ENCODE peak calls at places on chromosomes 6 and 20, in five cellular contexts. B, V, L, F and R are unnamed samples.

GRCh38 chr6:127554435-127555006 is 22.5 kb upstream of the C6orf58 start:
- DNase-seq in B (peak), V (no peak), L (peak), F (peak), R (no peak)

GRCh38 chr6:29624520-29624961 is 8.4 kb downstream of the GABBR1 start:
- DNase-seq in B (no peak), V (no peak), L (no peak), F (peak), R (no peak)

GRCh38 chr20:17797579-17797978 is 97.8 kb downstream of the BANF2 start:
- DNase-seq in B (no peak), V (no peak), L (no peak), F (no peak), R (no peak)

GRCh38 chr6:52994031-52994788 is 874 bp downstream of the GSTA4 start:
- DNase-seq in B (peak), V (no peak), L (no peak), F (peak), R (no peak)

GRCh38 chr6:15623282-15624116 is 39.3 kb downstream of the DTNBP1 start:
- DNase-seq in B (peak), V (no peak), L (no peak), F (no peak), R (no peak)

GRCh38 chr20:36929290-36929689 is 22.2 kb downstream of the SAMHD1 start:
- DNase-seq in B (peak), V (peak), L (no peak), F (no peak), R (no peak)

GRCh38 chr6:141809901-141810300 is 322.8 kb upstream of the GJE1 start:
- DNase-seq in B (no peak), V (no peak), L (no peak), F (no peak), R (no peak)

GRCh38 chr6:72740135-72740534 is 118.3 kb downstream of the KCNQ5 start:
- DNase-seq in B (no peak), V (no peak), L (peak), F (no peak), R (no peak)

GRCh38 chr20:50270569-50270968 is 79.9 kb downstream of the CEBPB start:
- DNase-seq in B (no peak), V (no peak), L (no peak), F (no peak), R (no peak)

GRCh38 chr6:7763896-7764295 is 38.0 kb downstream of the BMP6 start:
- DNase-seq in B (no peak), V (no peak), L (no peak), F (no peak), R (no peak)

GRCh38 chr6:7762758-7763157 is 36.9 kb downstream of the BMP6 start:
- DNase-seq in B (no peak), V (no peak), L (no peak), F (no peak), R (no peak)

GRCh38 chr6:7770111-7770510 is 44.2 kb downstream of the BMP6 start:
- DNase-seq in B (peak), V (no peak), L (no peak), F (no peak), R (peak)

GRCh38 chr6:7769702-7770101 is 43.8 kb downstream of the BMP6 start:
- DNase-seq in B (peak), V (no peak), L (no peak), F (no peak), R (no peak)

DNA sequence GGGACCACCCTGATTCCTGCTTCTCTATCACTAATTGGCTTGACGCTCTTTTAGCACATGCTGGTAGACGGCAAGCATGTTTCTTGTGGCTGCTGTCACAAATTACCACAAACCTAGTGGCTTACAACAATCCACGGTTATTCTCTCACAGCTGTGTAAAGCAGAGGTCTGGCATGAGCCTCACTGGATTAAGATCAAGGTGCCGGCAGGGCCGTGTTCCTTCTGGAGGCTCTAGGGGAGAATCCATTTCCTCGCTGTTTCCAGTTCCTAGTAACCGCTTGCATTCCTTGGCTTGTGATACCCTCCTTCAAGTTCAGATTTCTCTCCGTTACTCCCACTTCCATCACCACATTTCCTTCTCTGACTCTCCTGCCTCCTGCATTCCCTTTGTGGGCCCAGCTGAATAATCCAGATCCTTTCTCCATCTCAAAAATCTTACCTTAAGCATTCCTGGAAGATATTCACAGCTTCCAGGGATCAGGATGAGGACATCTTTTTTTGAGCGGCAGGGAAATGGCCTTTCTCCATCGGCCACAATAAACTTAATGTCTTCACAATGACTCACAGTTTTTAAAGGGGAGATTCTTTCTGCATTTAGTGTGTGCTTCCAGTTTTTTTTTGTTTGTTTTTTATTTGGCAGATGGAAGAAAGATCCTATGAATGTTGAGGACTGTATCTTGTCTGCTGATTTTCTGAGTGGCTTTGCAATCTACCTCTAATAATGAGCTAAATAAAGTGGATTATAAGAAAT is 39.9 kb downstream of the BMP6 start:
- DNase-seq in B (peak), V (no peak), L (no peak), F (no peak), R (no peak)
- TF ChIP-seq CTCF in B (no peak), V (no peak), L (no peak), F (no peak), R (no peak)

GRCh38 chr6:5766260-5766659 is 240.5 kb downstream of the NRN1 start:
- DNase-seq in B (no peak), V (no peak), L (no peak), F (no peak), R (no peak)
- TF ChIP-seq CTCF in B (no peak), V (no peak), L (no peak), F (no peak), R (peak)

GRCh38 chr6:156026543-156027268 is 571.1 kb upstream of the NOX3 start:
- DNase-seq in B (peak), V (no peak), L (no peak), F (no peak), R (no peak)

GRCh38 chr6:156031516-156031915 is 575.9 kb upstream of the NOX3 start:
- DNase-seq in B (no peak), V (no peak), L (no peak), F (no peak), R (no peak)

GRCh38 chr6:156029296-156029985 is 573.8 kb upstream of the NOX3 start:
- DNase-seq in B (no peak), V (no peak), L (no peak), F (no peak), R (no peak)

GRCh38 chr6:156030053-156030452 is 574.4 kb upstream of the NOX3 start:
- DNase-seq in B (no peak), V (no peak), L (no peak), F (no peak), R (no peak)

GRCh38 chr6:156028310-156029131 is 572.9 kb upstream of the NOX3 start:
- DNase-seq in B (no peak), V (no peak), L (no peak), F (no peak), R (no peak)
- TF ChIP-seq CTCF in B (no peak), V (no peak), L (no peak), F (no peak), R (no peak)

DNA sequence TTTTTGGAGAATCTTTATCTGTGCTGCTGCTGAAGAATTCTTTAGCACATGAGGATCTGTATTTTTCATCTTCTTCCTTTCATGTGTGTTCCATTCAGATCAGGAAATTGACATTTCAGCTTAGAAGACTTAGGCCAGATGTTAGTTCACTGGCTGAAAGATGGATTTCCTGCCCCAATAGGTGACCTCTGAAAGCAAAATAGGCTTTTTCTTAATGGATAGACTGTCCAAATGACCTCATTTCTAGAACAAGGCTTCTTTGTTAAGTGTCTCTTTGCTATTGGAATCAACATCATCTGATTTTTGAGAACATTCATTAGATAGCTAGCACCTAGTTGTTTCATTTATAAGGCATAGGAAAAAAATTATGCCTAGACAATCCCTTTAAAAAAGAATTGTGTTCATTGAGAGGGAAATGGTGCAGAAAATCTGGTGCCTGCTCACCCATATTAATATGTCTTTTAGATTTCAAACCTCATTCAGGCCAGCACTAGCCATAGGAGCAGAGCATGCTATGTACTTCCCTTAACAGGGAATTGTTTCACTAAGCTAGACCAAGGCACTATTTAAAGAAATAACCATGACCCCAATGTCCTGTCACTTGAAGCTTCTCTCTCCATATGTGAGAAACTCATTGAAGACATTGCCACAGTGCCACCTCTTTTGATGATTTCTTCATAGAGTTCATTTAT is 13.6 kb upstream of the SASH1 start:
- DNase-seq in B (no peak), V (no peak), L (no peak), F (no peak), R (no peak)
- TF ChIP-seq CTCF in B (no peak), V (no peak), L (no peak), F (no peak), R (no peak)

GRCh38 chr6:14397518-14397901 is 279.9 kb downstream of the CD83 start:
- DNase-seq in B (no peak), V (no peak), L (no peak), F (no peak), R (no peak)
- TF ChIP-seq CTCF in B (no peak), V (no peak), L (no peak), F (no peak), R (no peak)

DNA sequence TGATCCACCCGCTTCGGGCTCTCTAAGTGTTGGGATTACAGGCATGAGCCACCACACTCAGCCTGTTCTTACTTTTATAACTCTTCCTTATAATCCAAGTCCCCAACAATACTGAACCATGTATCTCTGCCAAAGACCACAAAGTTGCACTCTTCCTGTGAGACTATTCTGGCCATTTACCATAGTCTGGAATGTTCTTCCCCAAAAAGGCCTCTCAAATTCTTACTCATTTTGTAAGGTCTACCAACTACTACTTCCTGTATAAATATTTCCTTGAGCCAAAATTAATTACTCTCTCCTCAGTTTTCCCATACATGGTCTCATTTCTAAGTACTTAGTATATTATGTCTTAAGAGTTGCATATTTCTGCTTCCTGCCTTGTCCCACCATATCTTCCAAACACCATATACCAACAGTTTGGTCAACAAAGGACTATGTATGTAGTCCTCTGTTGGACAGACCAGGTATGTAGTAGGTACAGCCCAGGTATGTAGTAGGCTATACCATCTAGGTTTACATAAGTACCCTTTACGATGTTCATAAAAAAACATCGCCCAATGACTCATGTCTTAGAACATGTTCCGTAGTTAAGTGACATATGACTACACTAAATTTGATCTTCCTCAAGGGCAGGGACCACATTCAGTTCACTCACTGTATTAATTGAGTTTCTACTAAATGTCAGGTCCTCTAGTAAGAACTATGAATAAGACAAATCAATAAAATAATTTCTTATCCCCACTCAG is 22.0 kb downstream of the RANBP9 start:
- DNase-seq in B (no peak), V (no peak), L (no peak), F (no peak), R (no peak)
- TF ChIP-seq CTCF in B (no peak), V (no peak), L (no peak), F (no peak), R (no peak)

GRCh38 chr6:106161475-106161874 is 75.3 kb downstream of the PRDM1 start:
- DNase-seq in B (no peak), V (no peak), L (no peak), F (no peak), R (no peak)

GRCh38 chr6:106161893-106162292 is 75.8 kb downstream of the PRDM1 start:
- DNase-seq in B (no peak), V (no peak), L (no peak), F (no peak), R (no peak)

GRCh38 chr6:106163966-106164877 is 78.1 kb downstream of the PRDM1 start:
- DNase-seq in B (peak), V (peak), L (peak), F (no peak), R (no peak)

GRCh38 chr6:106162926-106163325 is 76.8 kb downstream of the PRDM1 start:
- DNase-seq in B (no peak), V (no peak), L (no peak), F (no peak), R (no peak)

DNA sequence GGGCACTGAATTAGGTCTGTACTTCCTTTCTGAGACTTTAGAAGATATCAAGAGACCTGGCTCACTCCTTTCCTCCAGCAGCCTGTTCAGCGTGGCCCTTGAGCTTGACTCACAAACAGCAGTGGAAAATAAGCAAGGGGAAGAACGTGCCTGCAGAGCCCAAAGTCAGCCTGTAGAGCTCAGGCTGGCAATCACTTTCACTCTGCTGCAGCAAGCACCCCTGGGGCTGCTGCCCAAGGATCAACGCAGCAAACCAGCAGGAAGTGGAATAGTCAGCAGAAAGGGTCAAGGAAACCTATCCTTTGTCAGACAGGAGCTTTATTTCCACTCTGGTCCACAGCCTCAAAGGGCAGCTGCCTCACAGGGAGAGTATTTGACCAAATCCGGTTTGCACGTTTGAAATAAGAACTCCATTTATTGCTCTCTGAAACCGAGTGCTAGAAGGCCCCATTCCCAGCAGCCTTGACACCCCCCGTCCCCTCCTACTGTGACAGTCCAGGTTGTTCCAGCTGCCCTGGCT is 77.4 kb downstream of the PRDM1 start:
- DNase-seq in B (peak), V (peak), L (peak), F (no peak), R (no peak)
- TF ChIP-seq CTCF in B (peak), V (no peak), L (peak), F (no peak), R (peak)